ENCODE peak calls at places on chromosomes 1 and 21, in five cellular contexts. N, T, E, X and C are unnamed samples.
A peak's percentile ranks its signal among the peaks of the same experiment; 100 is the strongest.

GRCh38 chr1:79472067-79472656 is 465.6 kb upstream of the ADGRL4 start:
- DNase-seq in N (no peak), T (no peak), E (no peak), X (no peak), C (no peak)

GRCh38 chr1:90926971-90927370 is 94.9 kb downstream of the ZNF644 start:
- DNase-seq in N (no peak), T (no peak), E (no peak), X (no peak), C (no peak)

GRCh38 chr1:119279441-119280415 is 88.9 kb upstream of the HAO2 start:
- DNase-seq in N (peak; percentile 62), T (no peak), E (no peak), X (no peak), C (no peak)

GRCh38 chr1:247829651-247830050 is 5.7 kb upstream of the OR14A16 start:
- DNase-seq in N (no peak), T (no peak), E (no peak), X (no peak), C (no peak)

GRCh38 chr1:204003536-204003935 is 69.4 kb upstream of the SOX13 start:
- DNase-seq in N (no peak), T (no peak), E (no peak), X (no peak), C (no peak)

GRCh38 chr1:113103048-113103447 is 30.1 kb downstream of the LRIG2 start:
- DNase-seq in N (no peak), T (no peak), E (no peak), X (no peak), C (no peak)

GRCh38 chr1:168057921-168058320 is 78.8 kb downstream of the GPR161 start:
- DNase-seq in N (no peak), T (no peak), E (no peak), X (no peak), C (no peak)

GRCh38 chr1:179164494-179164893 is 65.0 kb downstream of the ABL2 start:
- DNase-seq in N (no peak), T (no peak), E (no peak), X (no peak), C (no peak)

GRCh38 chr1:111208921-111209320 is 8.5 kb upstream of the DENND2D start:
- DNase-seq in N (no peak), T (no peak), E (no peak), X (no peak), C (no peak)

GRCh38 chr1:188778578-188778977 is 1699.1 kb downstream of the BRINP3 start:
- DNase-seq in N (no peak), T (no peak), E (no peak), X (no peak), C (no peak)

GRCh38 chr1:33358114-33358770 is 37.3 kb upstream of the A3GALT2 start:
- DNase-seq in N (no peak), T (no peak), E (no peak), X (no peak), C (no peak)

GRCh38 chr1:227940791-227941241 is 6.9 kb downstream of the WNT9A start:
- DNase-seq in N (no peak), T (no peak), E (peak; percentile 13), X (peak; percentile 69), C (no peak)

GRCh38 chr1:180912211-180912800 is 391 bp upstream of the KIAA1614 start:
- DNase-seq in N (peak; percentile 29), T (peak; percentile 78), E (no peak), X (no peak), C (no peak)

GRCh38 chr21:45379901-45380330 is 25.0 kb upstream of the COL18A1 start:
- DNase-seq in N (no peak), T (peak; percentile 29), E (no peak), X (peak; percentile 35), C (no peak)

GRCh38 chr21:29753216-29753615 is 186.6 kb downstream of the GRIK1 start:
- DNase-seq in N (no peak), T (no peak), E (no peak), X (no peak), C (no peak)

GRCh38 chr1:36721261-36721660 is 238.5 kb upstream of the CSF3R start:
- DNase-seq in N (no peak), T (no peak), E (no peak), X (peak; percentile 49), C (no peak)

GRCh38 chr1:175267716-175268416 is 75.3 kb upstream of the KIAA0040 start:
- DNase-seq in N (peak; percentile 68), T (no peak), E (peak; percentile 69), X (no peak), C (peak; percentile 82)

GRCh38 chr1:95407864-95408291 is 173.9 kb downstream of the RWDD3 start:
- DNase-seq in N (no peak), T (no peak), E (no peak), X (no peak), C (no peak)

GRCh38 chr1:154784924-154785531 is 85.1 kb downstream of the KCNN3 start:
- DNase-seq in N (no peak), T (no peak), E (no peak), X (peak; percentile 56), C (peak; percentile 44)

GRCh38 chr1:91555821-91556531 is 55.3 kb downstream of the CDC7 start:
- DNase-seq in N (no peak), T (no peak), E (no peak), X (no peak), C (no peak)

GRCh38 chr1:20662110-20662475 is 924 bp upstream of the DDOST start:
- DNase-seq in N (no peak), T (no peak), E (no peak), X (no peak), C (no peak)

GRCh38 chr1:153133743-153134142 is 16.9 kb downstream of the SPRR2G start:
- DNase-seq in N (no peak), T (no peak), E (no peak), X (no peak), C (no peak)

GRCh38 chr1:15726508-15726907 is 9.6 kb upstream of the SLC25A34 start:
- DNase-seq in N (no peak), T (no peak), E (no peak), X (no peak), C (no peak)

GRCh38 chr1:30679201-30679975 is 44.0 kb downstream of the MATN1 start:
- DNase-seq in N (no peak), T (peak; percentile 7), E (no peak), X (peak; percentile 61), C (peak; percentile 38)

GRCh38 chr1:176177764-176178163 is 29.3 kb downstream of the COP1 start:
- DNase-seq in N (no peak), T (no peak), E (no peak), X (no peak), C (no peak)

GRCh38 chr1:32766328-32766972 is 50.7 kb downstream of the YARS1 start:
- DNase-seq in N (no peak), T (peak; percentile 39), E (no peak), X (no peak), C (no peak)

GRCh38 chr1:36652586-36652985 is 169.9 kb upstream of the CSF3R start:
- DNase-seq in N (no peak), T (no peak), E (no peak), X (peak; percentile 23), C (no peak)

GRCh38 chr1:116574581-116575291 is 3.9 kb upstream of the CD58 start:
- DNase-seq in N (peak; percentile 80), T (peak; percentile 63), E (peak; percentile 73), X (no peak), C (peak; percentile 47)

GRCh38 chr1:193700710-193701355 is 514.4 kb upstream of the B3GALT2 start:
- DNase-seq in N (no peak), T (no peak), E (no peak), X (no peak), C (no peak)

GRCh38 chr1:42316292-42316691 is 18.7 kb downstream of the FOXJ3 start:
- DNase-seq in N (no peak), T (no peak), E (no peak), X (no peak), C (no peak)

GRCh38 chr1:42317308-42317707 is 17.7 kb downstream of the FOXJ3 start:
- DNase-seq in N (no peak), T (no peak), E (no peak), X (no peak), C (no peak)

GRCh38 chr1:42313970-42314369 is 21.1 kb downstream of the FOXJ3 start:
- DNase-seq in N (no peak), T (no peak), E (no peak), X (no peak), C (no peak)

GRCh38 chr1:42312576-42313212 is 22.3 kb downstream of the FOXJ3 start:
- DNase-seq in N (no peak), T (no peak), E (no peak), X (no peak), C (no peak)

DNA sequence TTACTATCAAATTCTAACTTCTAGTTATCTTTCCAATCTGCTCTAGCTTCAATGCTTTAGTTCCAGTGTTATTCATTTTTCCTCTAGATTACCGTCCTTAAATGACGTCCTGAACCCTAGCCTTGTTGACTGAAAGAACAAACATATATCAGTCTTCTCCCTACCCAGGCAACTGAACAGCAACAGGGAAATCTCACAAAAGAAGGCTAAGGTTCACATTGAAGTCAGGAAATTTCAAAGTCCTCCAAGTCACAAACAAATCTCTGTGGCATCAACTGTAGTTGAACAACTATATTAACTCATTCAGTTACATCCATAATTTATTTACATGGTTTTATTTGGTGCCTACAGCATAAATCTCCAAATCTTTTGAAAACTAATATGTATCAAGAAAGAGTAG is 19.5 kb downstream of the FOXJ3 start:
- DNase-seq in N (no peak), T (no peak), E (no peak), X (no peak), C (no peak)
- H3K27ac ChIP-seq in N (no peak overlapping the region), T (no peak overlapping the region), E (no peak overlapping the region), X (no peak overlapping the region), C (no peak overlapping the region)

GRCh38 chr1:201636581-201636980 is 97.7 kb downstream of the NAV1 start:
- DNase-seq in N (no peak), T (no peak), E (no peak), X (no peak), C (no peak)
- H3K4me1 ChIP-seq in N (peaks cover 12% of the 10 kb centered on the region), T (peaks cover 6% of the 10 kb centered on the region), E (peaks cover 38% of the 10 kb centered on the region), X (peaks cover 7% of the 10 kb centered on the region), C (peaks cover 18% of the 10 kb centered on the region)

GRCh38 chr1:205812271-205812877 is 624 bp downstream of the SLC41A1 start:
- DNase-seq in N (peak; percentile 42), T (peak; percentile 61), E (peak; percentile 37), X (no peak), C (no peak)

GRCh38 chr1:205809942-205810345 is 3.1 kb downstream of the SLC41A1 start:
- DNase-seq in N (no peak), T (no peak), E (peak; percentile 55), X (no peak), C (no peak)

GRCh38 chr1:205810448-205811157 is 2.4 kb downstream of the SLC41A1 start:
- DNase-seq in N (peak; percentile 39), T (no peak), E (no peak), X (no peak), C (no peak)

GRCh38 chr1:205812878-205813754 is at the start of gene SLC41A1:
- DNase-seq in N (peak; percentile 98), T (peak; percentile 95), E (peak; percentile 94), X (peak; percentile 95), C (peak; percentile 96)

DNA sequence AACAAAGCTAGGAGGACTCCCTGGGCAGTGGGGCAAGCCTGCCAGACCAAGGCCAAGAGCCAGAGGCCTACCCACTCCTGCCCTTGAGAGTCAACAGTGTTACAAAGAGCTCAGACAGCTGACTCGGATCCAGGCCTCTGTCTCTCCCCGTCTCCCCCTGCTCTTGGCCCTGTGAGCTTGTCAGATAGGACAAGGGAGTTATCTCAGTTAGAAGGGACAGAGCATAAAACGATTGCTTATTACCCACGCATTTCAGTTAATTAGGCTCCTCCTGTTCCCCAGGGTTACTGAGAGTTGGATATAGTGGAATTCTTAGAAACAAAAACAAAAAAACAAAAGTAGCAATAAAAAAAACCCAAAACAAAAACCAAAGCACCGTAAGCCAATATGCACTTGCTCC is 1.3 kb downstream of the SLC41A1 start:
- DNase-seq in N (peak; percentile 92), T (no peak), E (peak; percentile 67), X (no peak), C (peak; percentile 77)
- H3K4me3 ChIP-seq in N (peak overlapping the region; percentile 68), T (peak overlapping the region; percentile 85), E (peak overlapping the region; percentile 63), X (peak overlapping the region; percentile 84), C (peak overlapping the region; percentile 94)

GRCh38 chr1:156448134-156448967 is 52.2 kb downstream of the MEF2D start:
- DNase-seq in N (no peak), T (no peak), E (no peak), X (no peak), C (no peak)
- H3K27ac ChIP-seq in N (no peak overlapping the region), T (no peak overlapping the region), E (no peak overlapping the region), X (no peak overlapping the region), C (no peak overlapping the region)